ENCODE peak calls at places on chromosomes 12 and 14, in eight cellular contexts. Q is stomach, Y is HCT116, X is mesenchymal stem cell, P is MM.1S, B is dorsolateral prefrontal cortex, D is NB4, R is tibial artery. J is an unnamed sample.

GRCh38 chr12:103441437-103442186 is 54.2 kb downstream of the C12orf42 start:
- DNase-seq in Q (no peak), Y (no peak), X (no peak), P (peak), B (no peak), D (peak), R (no peak), J (no peak)

GRCh38 chr12:115763376-115763775 is 514.1 kb downstream of the MED13L start:
- DNase-seq in Q (no peak), Y (no peak), X (no peak), P (no peak), B (no peak), D (no peak), R (no peak), J (no peak)

GRCh38 chr14:63881926-63882325 is 29.1 kb downstream of the SYNE2 start:
- DNase-seq in Q (no peak), Y (no peak), X (no peak), P (no peak), B (no peak), D (peak), R (peak), J (no peak)

GRCh38 chr12:30719060-30719459 is 23.4 kb upstream of the IPO8 start:
- DNase-seq in Q (no peak), Y (no peak), X (peak), P (peak), B (no peak), D (no peak), R (no peak), J (no peak)

GRCh38 chr14:91754819-91755218 is 22.9 kb upstream of the CATSPERB start:
- DNase-seq in Q (peak), Y (no peak), X (no peak), P (no peak), B (no peak), D (no peak), R (no peak), J (no peak)

GRCh38 chr14:103105580-103106168 is 11.1 kb downstream of the EXOC3L4 start:
- DNase-seq in Q (no peak), Y (no peak), X (no peak), P (peak), B (no peak), D (peak), R (no peak), J (no peak)

GRCh38 chr12:1217191-1217949 is 226.3 kb downstream of the ERC1 start:
- DNase-seq in Q (no peak), Y (no peak), X (peak), P (no peak), B (no peak), D (no peak), R (no peak), J (peak)

GRCh38 chr14:102854397-102854703 is 68.1 kb upstream of the AMN start:
- DNase-seq in Q (no peak), Y (no peak), X (no peak), P (peak), B (no peak), D (no peak), R (no peak), J (no peak)

GRCh38 chr12:80846930-80847329 is 90.8 kb downstream of the LIN7A start:
- DNase-seq in Q (no peak), Y (no peak), X (no peak), P (no peak), B (no peak), D (no peak), R (no peak), J (no peak)

GRCh38 chr12:10190558-10191388 is 11.9 kb downstream of the TMEM52B start:
- DNase-seq in Q (peak), Y (peak), X (peak), P (peak), B (peak), D (peak), R (peak), J (no peak)

GRCh38 chr12:25855716-25856115 is 102.8 kb upstream of the RASSF8 start:
- DNase-seq in Q (no peak), Y (no peak), X (no peak), P (no peak), B (no peak), D (no peak), R (no peak), J (peak)

GRCh38 chr14:103545219-103545914 is 16.4 kb downstream of the TRMT61A start:
- DNase-seq in Q (no peak), Y (no peak), X (no peak), P (no peak), B (peak), D (no peak), R (no peak), J (no peak)

GRCh38 chr12:27779416-27779815 is 617 bp upstream of the KLHL42 start:
- DNase-seq in Q (no peak), Y (no peak), X (peak), P (peak), B (peak), D (peak), R (peak), J (no peak)

GRCh38 chr12:62522984-62523383 is 56.4 kb downstream of the MON2 start:
- DNase-seq in Q (no peak), Y (no peak), X (no peak), P (no peak), B (no peak), D (peak), R (no peak), J (no peak)

GRCh38 chr12:124405151-124405550 is 110.3 kb downstream of the RFLNA start:
- DNase-seq in Q (no peak), Y (no peak), X (no peak), P (no peak), B (no peak), D (no peak), R (no peak), J (no peak)

GRCh38 chr12:8860165-8860961 is 37.9 kb downstream of the A2ML1 start:
- DNase-seq in Q (peak), Y (peak), X (peak), P (peak), B (no peak), D (peak), R (peak), J (peak)

GRCh38 chr12:65810036-65810435 is 14.2 kb upstream of the HMGA2 start:
- DNase-seq in Q (no peak), Y (no peak), X (no peak), P (no peak), B (no peak), D (no peak), R (no peak), J (no peak)

GRCh38 chr14:44112774-44113460 is 394.2 kb downstream of the FSCB start:
- DNase-seq in Q (no peak), Y (no peak), X (peak), P (no peak), B (no peak), D (no peak), R (no peak), J (no peak)

GRCh38 chr14:44108601-44109000 is 398.5 kb downstream of the FSCB start:
- DNase-seq in Q (no peak), Y (no peak), X (peak), P (no peak), B (no peak), D (no peak), R (no peak), J (peak)

GRCh38 chr14:44109041-44109440 is 398.0 kb downstream of the FSCB start:
- DNase-seq in Q (no peak), Y (no peak), X (no peak), P (no peak), B (no peak), D (no peak), R (no peak), J (no peak)

DNA sequence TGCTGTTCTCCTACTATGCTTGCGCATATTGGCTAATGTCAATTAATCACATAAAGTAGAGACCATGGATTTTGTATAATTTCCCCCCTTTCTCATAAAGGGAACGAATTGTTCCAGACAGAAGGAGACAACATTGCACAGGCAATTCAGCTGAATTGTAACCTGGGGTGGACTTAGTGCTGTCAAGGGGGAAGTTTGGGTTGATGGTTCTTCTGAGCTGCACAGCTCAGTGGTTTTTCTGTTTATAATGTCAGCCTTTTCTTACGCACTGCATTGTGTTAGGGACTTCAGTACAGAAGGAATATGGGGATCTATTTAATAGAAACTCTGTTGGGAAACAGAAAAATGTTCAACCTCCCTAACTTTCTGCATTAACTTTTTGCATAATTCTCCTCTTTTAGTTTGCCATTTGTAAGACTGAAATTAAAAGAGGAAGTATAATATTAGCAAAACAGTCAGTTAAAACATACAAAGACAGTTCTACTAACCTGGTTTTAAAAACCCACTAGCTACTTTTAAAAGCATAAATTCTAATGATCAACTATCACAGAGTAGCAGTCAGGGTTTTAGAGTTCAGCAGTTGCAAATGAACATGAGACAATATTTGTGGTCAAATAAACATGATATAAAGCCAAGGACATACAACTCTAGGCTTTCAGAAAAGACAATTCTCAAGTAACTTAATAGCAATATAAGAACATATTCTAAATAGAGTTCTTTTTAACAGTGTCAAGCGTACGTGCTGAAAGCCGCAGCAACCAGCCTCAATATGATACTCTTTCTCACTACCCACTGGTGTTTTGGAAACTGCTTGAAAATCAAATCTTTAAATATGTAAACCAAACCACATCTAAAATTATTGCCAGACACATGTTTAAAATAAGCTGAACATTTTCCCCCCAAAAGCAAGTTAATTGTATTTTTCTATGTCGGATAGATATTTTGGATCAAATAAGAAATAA is 393.0 kb downstream of the FSCB start:
- DNase-seq in Q (no peak), Y (no peak), X (no peak), P (no peak), B (no peak), D (no peak), R (no peak), J (no peak)
- H3K4me3 ChIP-seq in Q (no peak), Y (no peak), X (no peak), P (no peak), B (no peak), D (no peak), R (no peak), J (no peak)

GRCh38 chr12:132622437-132623071 is 4.0 kb downstream of the P2RX2 start:
- DNase-seq in Q (no peak), Y (no peak), X (peak), P (no peak), B (no peak), D (peak), R (no peak), J (peak)
- H3K4me3 ChIP-seq in Q (no peak), Y (no peak), X (no peak), P (no peak), B (no peak), D (no peak), R (no peak), J (no peak)

GRCh38 chr12:105285378-105285777 is 45.1 kb upstream of the C12orf75 start:
- DNase-seq in Q (no peak), Y (no peak), X (no peak), P (no peak), B (no peak), D (no peak), R (no peak), J (no peak)
- H3K4me3 ChIP-seq in Q (no peak), Y (no peak), X (no peak), P (no peak), B (no peak), D (no peak), R (no peak), J (no peak)

DNA sequence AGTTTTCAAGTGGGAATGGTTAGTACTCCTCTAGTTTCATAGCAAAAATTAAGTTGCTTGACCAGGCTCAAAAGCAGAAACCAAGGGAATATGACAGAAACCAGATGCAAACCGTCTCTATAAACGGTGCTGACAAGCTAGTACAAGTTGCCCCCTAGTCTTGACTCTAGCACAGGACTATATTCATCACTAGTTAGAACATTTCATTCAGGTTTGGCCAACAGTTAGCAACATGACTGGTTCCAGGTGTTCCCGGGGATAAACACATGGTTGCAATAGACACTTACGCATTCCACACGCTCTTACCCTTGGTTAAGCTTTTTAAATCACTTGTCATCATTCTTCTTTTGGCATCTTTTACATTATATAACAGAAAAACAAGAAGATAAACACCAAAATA is 103.6 kb downstream of the SCFD1 start:
- DNase-seq in Q (no peak), Y (no peak), X (peak), P (no peak), B (no peak), D (no peak), R (no peak), J (no peak)
- H3K4me3 ChIP-seq in Q (no peak), Y (no peak), X (no peak), P (no peak), B (no peak), D (no peak), R (no peak), J (no peak)

DNA sequence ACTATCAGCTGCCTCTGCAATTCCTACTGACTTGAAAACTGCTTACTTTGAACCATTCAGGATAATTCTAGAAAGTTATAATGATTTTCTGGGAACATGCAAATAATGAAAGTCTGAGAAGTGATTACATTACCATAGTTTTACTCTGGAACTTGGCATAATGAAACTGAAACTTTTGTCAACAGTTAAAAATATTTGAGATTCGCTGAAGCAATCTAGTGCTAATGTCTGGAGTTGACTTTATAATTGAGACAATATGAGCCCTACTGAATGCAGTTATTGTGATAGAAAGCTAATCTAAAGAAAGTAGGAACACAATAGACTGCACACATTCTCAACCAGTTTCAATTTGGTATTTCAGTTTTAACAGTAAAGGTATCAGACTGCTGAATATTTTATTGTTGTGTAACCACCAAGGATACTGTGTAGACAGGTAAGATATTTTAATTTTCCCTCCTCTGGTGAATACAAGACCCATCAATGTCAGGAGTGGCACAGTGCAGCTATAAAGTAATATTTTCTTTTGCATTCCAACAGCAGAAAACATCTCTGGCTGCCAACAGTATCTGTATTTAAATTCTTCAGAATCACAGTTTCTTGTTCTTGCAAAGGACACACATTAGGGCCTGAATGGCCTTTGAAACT is 483.5 kb downstream of the ATP23 start:
- DNase-seq in Q (no peak), Y (no peak), X (peak), P (peak), B (no peak), D (no peak), R (no peak), J (no peak)
- H3K4me3 ChIP-seq in Q (no peak), Y (no peak), X (no peak), P (peak), B (no peak), D (no peak), R (no peak), J (no peak)

GRCh38 chr12:14896477-14897184 is 11.0 kb upstream of the MGP start:
- DNase-seq in Q (no peak), Y (no peak), X (peak), P (no peak), B (no peak), D (no peak), R (no peak), J (peak)
- H3K4me3 ChIP-seq in Q (no peak), Y (no peak), X (no peak), P (no peak), B (no peak), D (no peak), R (no peak), J (no peak)